ENCODE peak calls at places on chromosome 10, in eight cellular contexts. Y is GM23338, U is GM12878, W is Panc1, N is upper lobe of left lung, L is K562, B is HCT116, Z is HepG2. T is an unnamed sample. For H3K4me1, the result is how much of the 10 kb centered on the place peaks cover.

GRCh38 chr10:71457908-71458307 is 61.2 kb downstream of the CDH23 start:
- ATAC-seq in L (no peak), U (no peak), W (no peak), N (no peak), Z (no peak), Y (no peak), B (no peak), T (no peak)

GRCh38 chr10:112526130-112526529 is 79.1 kb downstream of the VTI1A start:
- ATAC-seq in Z (no peak), Y (no peak), B (peak), L (no peak), N (no peak), U (peak), W (no peak), T (no peak)

GRCh38 chr10:116465541-116465940 is 37.9 kb downstream of the PNLIPRP3 start:
- ATAC-seq in U (no peak), B (peak), Z (no peak), L (peak), W (no peak), Y (no peak), N (no peak), T (no peak)

GRCh38 chr10:73501651-73502050 is 5.8 kb upstream of the PPP3CB start:
- ATAC-seq in N (no peak), Z (no peak), Y (no peak), W (no peak), L (no peak), U (peak), B (no peak), T (no peak)

GRCh38 chr10:44863344-44864041 is 47.6 kb upstream of the TMEM72 start:
- ATAC-seq in Z (no peak), L (peak), Y (peak), W (no peak), N (no peak), B (no peak), U (no peak), T (no peak)

GRCh38 chr10:131961777-131962450 is 19.8 kb downstream of the BNIP3 start:
- ATAC-seq in Y (no peak), W (no peak), U (no peak), Z (no peak), N (no peak), L (peak), B (no peak), T (no peak)

GRCh38 chr10:72235544-72236279 is 19.6 kb upstream of the ASCC1 start:
- ATAC-seq in Z (no peak), U (no peak), N (no peak), W (no peak), B (no peak), L (no peak), Y (no peak), T (no peak)

GRCh38 chr10:21927601-21928000 is 75.9 kb downstream of the DNAJC1 start:
- ATAC-seq in Y (no peak), U (no peak), Z (no peak), W (no peak), B (no peak), L (no peak), N (no peak), T (no peak)

GRCh38 chr10:101851411-101852116 is 8.0 kb upstream of the KCNIP2 start:
- ATAC-seq in L (no peak), W (no peak), Z (no peak), B (no peak), Y (no peak), N (no peak), U (no peak), T (no peak)

GRCh38 chr10:13651969-13652720 is 65.4 kb downstream of the PRPF18 start:
- ATAC-seq in Z (no peak), L (no peak), Y (no peak), U (no peak), B (no peak), N (no peak), W (no peak), T (no peak)

GRCh38 chr10:88793747-88794299 is 8.7 kb upstream of the LIPM start:
- ATAC-seq in B (no peak), U (peak), L (no peak), Z (no peak), Y (no peak), W (no peak), N (no peak), T (no peak)

GRCh38 chr10:19947203-19947602 is 131.0 kb downstream of the PLXDC2 start:
- ATAC-seq in N (peak), L (no peak), B (no peak), W (no peak), Z (no peak), U (peak), Y (no peak), T (peak)

GRCh38 chr10:3105166-3105565 is 37.8 kb downstream of the PFKP start:
- ATAC-seq in B (no peak), Z (no peak), W (no peak), U (no peak), N (no peak), L (no peak), Y (no peak), T (no peak)

GRCh38 chr10:102426803-102427287 is 5.5 kb downstream of the CUEDC2 start:
- ATAC-seq in Y (no peak), B (no peak), N (no peak), W (no peak), L (no peak), U (no peak), Z (no peak), T (no peak)

GRCh38 chr10:54060572-54060971 is 740.5 kb downstream of the PCDH15 start:
- ATAC-seq in W (no peak), L (no peak), U (no peak), B (no peak), N (no peak), Z (no peak), Y (no peak), T (no peak)

GRCh38 chr10:61760943-61761824 is 98.5 kb downstream of the CABCOCO1 start:
- ATAC-seq in Z (no peak), L (no peak), N (no peak), B (peak), Y (no peak), U (no peak), W (peak), T (no peak)

GRCh38 chr10:19658622-19659233 is 157.5 kb upstream of the PLXDC2 start:
- ATAC-seq in W (no peak), U (no peak), L (no peak), Z (no peak), B (no peak), N (peak), Y (no peak), T (no peak)

DNA sequence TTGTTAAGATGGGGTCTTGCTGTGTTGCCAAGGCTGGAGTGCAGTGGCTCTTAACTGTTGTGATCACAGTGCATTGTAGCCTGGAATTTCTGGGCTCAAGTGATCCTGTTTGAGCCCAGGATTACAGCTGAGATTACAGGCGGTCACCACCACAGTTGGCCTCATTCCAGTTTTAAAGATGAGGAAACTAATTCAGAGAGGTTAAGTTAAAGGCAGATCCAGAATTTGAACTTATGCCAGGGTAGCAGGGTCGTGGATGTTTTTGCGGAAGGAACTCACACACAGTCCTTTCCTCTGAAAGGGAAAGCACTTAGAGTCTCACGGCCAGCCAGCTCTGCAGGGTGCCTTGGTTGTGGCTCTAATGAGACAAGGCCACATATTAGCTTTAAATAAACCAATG is 84.7 kb downstream of the MMRN2 start:
- ATAC-seq in U (no peak), Y (peak), B (no peak), N (peak), Z (no peak), W (no peak), L (no peak), T (peak)
- H3K4me1 ChIP-seq in U (under half), Y (half or more), B (under half), N (under half), Z (under half), W (under half), L (under half), T (under half)

GRCh38 chr10:86691333-86692022 is 23.2 kb downstream of the LDB3 start:
- ATAC-seq in Y (no peak), B (no peak), W (no peak), U (no peak), N (no peak), L (no peak), Z (no peak), T (no peak)
- H3K27ac ChIP-seq in Y (no peak), B (no peak), W (no peak), U (no peak), N (no peak), L (no peak), Z (no peak), T (peak)

GRCh38 chr10:35336921-35337741 is 822 bp downstream of the CCNY start:
- ATAC-seq in B (peak), U (peak), W (peak), N (peak), Z (peak), L (peak), Y (peak), T (peak)

GRCh38 chr10:35334297-35334696 is 2.0 kb upstream of the CCNY start:
- ATAC-seq in B (no peak), N (no peak), Y (no peak), W (no peak), U (no peak), L (no peak), Z (no peak), T (no peak)

GRCh38 chr10:35335133-35335532 is 1.2 kb upstream of the CCNY start:
- ATAC-seq in N (no peak), L (no peak), Z (no peak), U (no peak), Y (no peak), B (no peak), W (no peak), T (no peak)

GRCh38 chr10:35335718-35336083 is 608 bp upstream of the CCNY start:
- ATAC-seq in Z (peak), U (peak), B (peak), N (peak), Y (peak), L (peak), W (peak), T (no peak)

GRCh38 chr10:35336084-35336831 is at the start of gene CCNY:
- ATAC-seq in B (peak), W (peak), N (peak), Y (peak), L (peak), U (peak), Z (peak), T (peak)
- TF ChIP-seq POLR2AphosphoS5 in B (peak), W (peak), N (peak), Y (peak), L (peak), U (peak), Z (peak), T (peak)

GRCh38 chr10:58435297-58435696 is 50.1 kb downstream of the TFAM start:
- ATAC-seq in L (peak), U (no peak), Z (no peak), W (peak), Y (peak), N (peak), B (peak), T (peak)
- H3K4me1 ChIP-seq in L (under half), U (under half), Z (under half), W (under half), Y (under half), N (under half), B (under half), T (under half)

GRCh38 chr10:110220383-110220782 is 13.0 kb downstream of the MXI1 start:
- ATAC-seq in U (no peak), Y (no peak), L (no peak), B (no peak), Z (no peak), W (no peak), N (no peak), T (no peak)
- H3K27ac ChIP-seq in U (no peak), Y (no peak), L (no peak), B (no peak), Z (no peak), W (no peak), N (peak), T (peak)